ENCODE peak calls at places on chromosomes 2 and 18, in ten cellular contexts. L, M, Q, G, X, I, U, K, E and C are unnamed samples.
A peak's percentile ranks its signal among the peaks of the same experiment; 100 is the strongest.

GRCh38 chr2:218981390-218982311 is 3.3 kb downstream of the FEV start:
- DNase-seq in L (no peak), M (no peak), Q (no peak), G (peak; percentile 39), X (no peak), I (no peak), U (no peak), K (peak; percentile 76), E (no peak), C (peak; percentile 64)

GRCh38 chr2:241125626-241126025 is 23.5 kb upstream of the MTERF4 start:
- DNase-seq in L (no peak), M (no peak), Q (no peak), G (no peak), X (no peak), I (no peak), U (no peak), K (peak; percentile 41), E (no peak), C (no peak)

GRCh38 chr18:23114171-23114881 is 21.0 kb upstream of the CABLES1 start:
- DNase-seq in L (peak; percentile 74), M (no peak), Q (no peak), G (no peak), X (no peak), I (no peak), U (peak; percentile 45), K (no peak), E (no peak), C (no peak)

GRCh38 chr18:10015941-10016819 is 102.4 kb downstream of the VAPA start:
- DNase-seq in L (peak; percentile 47), M (no peak), Q (no peak), G (peak; percentile 42), X (no peak), I (no peak), U (peak; percentile 90), K (no peak), E (peak; percentile 96), C (no peak)

GRCh38 chr2:169928463-169928864 is 101.2 kb downstream of the UBR3 start:
- DNase-seq in L (peak; percentile 58), M (peak; percentile 62), Q (no peak), G (no peak), X (no peak), I (peak; percentile 9), U (peak; percentile 74), K (no peak), E (peak; percentile 31), C (no peak)

GRCh38 chr2:191758420-191759199 is 80.7 kb downstream of the NABP1 start:
- DNase-seq in L (peak; percentile 66), M (peak; percentile 80), Q (no peak), G (peak; percentile 12), X (peak; percentile 63), I (peak; percentile 35), U (peak; percentile 26), K (no peak), E (peak; percentile 37), C (peak; percentile 76)

GRCh38 chr2:44246436-44246835 is 28.8 kb upstream of the SLC3A1 start:
- DNase-seq in L (no peak), M (no peak), Q (no peak), G (no peak), X (no peak), I (no peak), U (no peak), K (no peak), E (peak; percentile 23), C (no peak)

GRCh38 chr2:65311049-65311448 is 83.4 kb downstream of the ACTR2 start:
- DNase-seq in L (no peak), M (no peak), Q (no peak), G (no peak), X (no peak), I (no peak), U (no peak), K (no peak), E (no peak), C (no peak)

GRCh38 chr18:41486581-41486980 is 468.5 kb upstream of the PIK3C3 start:
- DNase-seq in L (no peak), M (no peak), Q (no peak), G (no peak), X (no peak), I (no peak), U (no peak), K (no peak), E (no peak), C (no peak)
- TF ChIP-seq CTCF in L (no peak), M (no peak), Q (no peak), G (no peak), X (no peak), I (no peak), U (no peak), K (no peak), E (no peak), C (no peak)

GRCh38 chr18:50662177-50662576 is 102.3 kb downstream of the MAPK4 start:
- DNase-seq in L (no peak), M (peak; percentile 63), Q (no peak), G (no peak), X (no peak), I (no peak), U (peak; percentile 3), K (no peak), E (no peak), C (no peak)
- TF ChIP-seq CTCF in L (no peak), M (peak; percentile 49), Q (no peak), G (no peak), X (peak; percentile 62), I (peak; percentile 64), U (no peak), K (peak; percentile 16), E (peak; percentile 64), C (peak; percentile 52)

DNA sequence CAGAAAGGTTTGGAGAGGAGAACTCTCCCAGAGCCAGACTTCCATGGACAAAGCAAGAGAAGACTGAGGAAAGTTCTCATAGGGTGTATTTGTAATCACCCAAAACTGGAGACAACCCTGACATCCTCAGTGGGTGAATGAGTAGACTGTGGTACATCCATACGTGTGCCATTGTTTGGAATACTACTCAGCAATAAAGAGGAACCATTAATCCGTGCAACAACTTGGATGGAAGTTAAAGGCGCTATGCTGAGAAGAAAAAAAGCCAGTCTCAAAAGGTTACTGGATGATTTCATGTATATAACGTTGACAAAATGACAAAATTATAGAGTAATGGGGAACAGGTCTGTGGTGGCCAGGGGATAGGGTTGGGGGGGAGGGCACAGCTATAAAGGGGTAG is 24.1 kb upstream of the TMEM214 start:
- DNase-seq in L (no peak), M (no peak), Q (no peak), G (no peak), X (no peak), I (no peak), U (no peak), K (no peak), E (no peak), C (no peak)
- TF ChIP-seq CTCF in L (no peak), M (no peak), Q (no peak), G (no peak), X (no peak), I (no peak), U (no peak), K (no peak), E (no peak), C (no peak)

DNA sequence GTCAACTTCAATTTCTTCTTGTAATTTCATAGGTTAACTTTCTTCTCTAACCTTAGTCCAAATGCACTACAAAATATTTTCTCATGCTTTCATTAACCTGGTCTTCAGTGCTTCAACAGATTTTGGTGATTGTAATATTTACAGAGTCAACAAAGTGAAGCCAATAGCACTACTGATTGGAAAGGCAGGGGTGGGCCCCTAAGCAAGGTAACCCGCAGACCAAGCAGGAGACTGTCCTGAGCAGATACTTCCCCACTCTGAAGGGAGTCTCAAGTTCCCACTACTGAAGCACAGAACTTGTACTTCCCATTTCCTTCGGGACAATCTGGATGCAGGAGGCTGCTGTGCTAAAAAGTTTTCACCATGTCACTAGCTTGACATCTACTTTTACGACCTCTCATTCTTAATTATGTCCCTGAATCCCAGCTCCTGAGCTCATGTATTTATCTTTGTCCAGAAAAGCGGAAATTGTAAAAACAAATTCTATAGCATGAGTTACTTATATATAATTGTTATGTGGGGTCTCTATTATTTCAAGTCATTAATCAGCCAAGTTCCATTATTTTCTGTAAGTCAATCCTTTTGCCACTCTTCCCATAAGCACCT is 311.6 kb upstream of the REV1 start:
- DNase-seq in L (no peak), M (no peak), Q (no peak), G (no peak), X (no peak), I (no peak), U (no peak), K (no peak), E (no peak), C (no peak)
- TF ChIP-seq CTCF in L (no peak), M (no peak), Q (no peak), G (no peak), X (no peak), I (no peak), U (no peak), K (no peak), E (no peak), C (no peak)

DNA sequence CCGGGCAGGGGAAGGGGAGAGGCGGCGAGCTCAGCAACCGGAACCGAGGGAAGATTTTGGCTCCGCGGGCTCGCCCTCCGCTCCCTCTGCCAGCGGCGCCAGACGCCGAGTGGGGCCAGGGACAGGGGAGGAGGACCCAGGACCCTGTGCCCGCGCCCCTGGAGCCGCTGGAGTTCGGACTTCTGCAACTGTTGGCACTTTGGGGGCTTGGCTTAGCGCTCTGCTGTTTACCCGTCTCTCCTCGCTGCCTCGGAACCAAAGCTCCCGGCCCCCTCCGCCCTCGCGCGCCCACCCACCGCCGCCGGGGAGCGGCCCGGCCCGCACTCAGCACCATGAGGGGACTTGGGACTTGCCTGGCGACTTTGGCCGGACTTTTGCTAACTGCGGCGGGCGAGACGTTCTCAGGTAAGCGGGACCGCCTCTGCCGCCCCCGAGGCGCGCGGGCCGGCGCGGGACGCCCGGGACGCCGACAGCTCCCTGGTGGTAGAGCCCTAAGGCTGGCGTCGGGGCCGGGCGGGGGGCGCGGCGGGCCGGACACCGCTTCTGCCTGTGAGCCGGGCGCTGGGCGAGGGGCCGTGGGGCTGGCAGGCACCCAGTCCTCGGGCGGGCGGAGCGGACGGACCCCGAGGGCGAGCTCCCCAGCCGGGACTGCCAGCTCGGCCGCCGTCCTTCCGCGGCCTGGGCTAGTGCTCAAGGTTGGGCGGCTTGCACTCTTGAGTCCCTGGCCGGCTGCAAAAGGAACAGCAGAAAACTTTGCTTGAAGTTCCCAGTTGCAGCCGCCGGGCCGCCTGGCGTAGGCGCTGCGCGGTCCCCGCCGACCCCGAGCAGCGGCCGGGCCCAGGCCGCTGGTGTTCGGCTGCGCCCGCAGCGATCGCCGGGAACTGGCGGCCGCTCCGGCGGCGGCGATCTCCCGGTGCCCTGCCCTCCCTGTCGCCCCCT is 640 bp downstream of the PTPRM start:
- DNase-seq in L (peak; percentile 65), M (no peak), Q (no peak), G (peak; percentile 56), X (peak; percentile 47), I (peak; percentile 6), U (peak; percentile 65), K (peak; percentile 87), E (peak; percentile 52), C (peak; percentile 10)
- TF ChIP-seq CTCF in L (no peak), M (no peak), Q (no peak), G (no peak), X (no peak), I (no peak), U (no peak), K (no peak), E (no peak), C (no peak)